ENCODE peak calls at places on chromosome 9, in four cellular contexts. Y is testis, W is IMR-90, U is fibroblast of lung. H is an unnamed sample. For H3K27me3, the result is how much of the 10 kb centered on the place peaks cover.

GRCh38 chr9:31916591-31917223 is 467.7 kb upstream of the ACO1 start:
- DNase-seq in U (no peak), Y (no peak), W (no peak), H (no peak)

GRCh38 chr9:110623462-110624025 is 44.0 kb upstream of the SVEP1 start:
- DNase-seq in Y (peak), W (peak), U (peak), H (peak)

GRCh38 chr9:34628656-34629491 is at the start of gene ARID3C:
- DNase-seq in U (no peak), Y (peak), W (no peak), H (peak)

GRCh38 chr9:112032009-112032408 is 135.4 kb downstream of the UGCG start:
- DNase-seq in U (no peak), Y (no peak), W (no peak), H (no peak)

GRCh38 chr9:109477269-109478203 is 20.6 kb downstream of the PTPN3 start:
- DNase-seq in Y (no peak), U (no peak), W (no peak), H (no peak)

GRCh38 chr9:35954942-35955546 is 2.9 kb downstream of the OR2S2 start:
- DNase-seq in U (peak), Y (peak), W (peak), H (peak)

GRCh38 chr9:137968235-137968634 is 90.7 kb downstream of the CACNA1B start:
- DNase-seq in Y (no peak), W (no peak), U (no peak), H (peak)

GRCh38 chr9:33416996-33417395 is 14.6 kb upstream of the AQP7 start:
- DNase-seq in W (no peak), U (no peak), Y (no peak), H (no peak)

GRCh38 chr9:23088932-23089364 is 642.3 kb downstream of the DMRTA1 start:
- DNase-seq in W (no peak), Y (peak), U (no peak), H (peak)

GRCh38 chr9:114250235-114250568 is 72.7 kb upstream of the ORM1 start:
- DNase-seq in U (peak), W (peak), Y (peak), H (peak)

GRCh38 chr9:114155967-114156294 is 594 bp downstream of the COL27A1 start:
- DNase-seq in U (no peak), Y (no peak), W (no peak), H (no peak)

GRCh38 chr9:90987566-90987965 is 185.9 kb downstream of the SYK start:
- DNase-seq in W (no peak), U (no peak), Y (no peak), H (no peak)

GRCh38 chr9:107635137-107635802 is 145.7 kb upstream of the KLF4 start:
- DNase-seq in U (peak), W (peak), Y (no peak), H (no peak)

GRCh38 chr9:104091708-104092107 is 2.4 kb upstream of the SMC2 start:
- DNase-seq in U (peak), W (peak), Y (peak), H (no peak)

GRCh38 chr9:111959468-111959941 is 62.9 kb downstream of the UGCG start:
- DNase-seq in W (peak), U (peak), Y (no peak), H (no peak)

GRCh38 chr9:127176631-127177030 is 54.2 kb upstream of the ANGPTL2 start:
- DNase-seq in W (no peak), Y (peak), U (no peak), H (no peak)

GRCh38 chr9:135248111-135248510 is 160.6 kb downstream of the OLFM1 start:
- DNase-seq in U (no peak), W (no peak), Y (no peak), H (no peak)

GRCh38 chr9:78397045-78397843 is 100.3 kb downstream of the PSAT1 start:
- DNase-seq in Y (no peak), W (no peak), U (peak), H (no peak)

GRCh38 chr9:3035594-3036389 is 191.9 kb upstream of the PUM3 start:
- DNase-seq in W (no peak), Y (no peak), U (no peak), H (no peak)

GRCh38 chr9:137293094-137293481 is 9.0 kb downstream of the NRARP start:
- DNase-seq in Y (no peak), U (no peak), W (no peak), H (no peak)

GRCh38 chr9:109012009-109012875 is 1.1 kb downstream of the CTNNAL1 start:
- DNase-seq in U (peak), W (peak), Y (peak), H (peak)

GRCh38 chr9:138112090-138112748 is 234.6 kb downstream of the CACNA1B start:
- DNase-seq in Y (no peak), U (no peak), W (no peak), H (no peak)

GRCh38 chr9:27367922-27368316 is 71.0 kb upstream of the EQTN start:
- DNase-seq in Y (peak), W (no peak), U (no peak), H (no peak)

GRCh38 chr9:16031486-16031885 is 478.6 kb downstream of the CCDC171 start:
- DNase-seq in Y (no peak), W (no peak), U (peak), H (no peak)

GRCh38 chr9:18888241-18888794 is 144.7 kb downstream of the SAXO1 start:
- DNase-seq in Y (no peak), U (peak), W (peak), H (no peak)

GRCh38 chr9:115422932-115423440 is 305.0 kb upstream of the TNC start:
- DNase-seq in W (no peak), U (no peak), Y (no peak), H (no peak)

GRCh38 chr9:136122425-136123383 is 4.0 kb upstream of the TMEM250 start:
- DNase-seq in U (peak), W (peak), Y (peak), H (peak)

GRCh38 chr9:38343552-38343951 is 49.0 kb upstream of the ALDH1B1 start:
- DNase-seq in W (no peak), Y (no peak), U (no peak), H (no peak)

GRCh38 chr9:69546265-69546664 is 125.9 kb downstream of the APBA1 start:
- DNase-seq in W (peak), U (peak), Y (peak), H (peak)

GRCh38 chr9:75087279-75087823 is 604 bp downstream of the NMRK1 start:
- DNase-seq in Y (peak), U (peak), W (peak), H (peak)

GRCh38 chr9:94941211-94941875 is 214.8 kb downstream of the AOPEP start:
- DNase-seq in Y (no peak), W (peak), U (peak), H (no peak)

GRCh38 chr9:96008502-96009222 is 133.2 kb downstream of the ERCC6L2 start:
- DNase-seq in U (no peak), Y (no peak), W (peak), H (no peak)

GRCh38 chr9:38620483-38621433 is at the start of gene ANKRD18A:
- DNase-seq in W (peak), Y (peak), U (peak), H (peak)

GRCh38 chr9:71706172-71706571 is 62.1 kb downstream of the CEMIP2 start:
- DNase-seq in Y (no peak), W (no peak), U (no peak), H (no peak)

GRCh38 chr9:130426883-130427282 is 17.9 kb upstream of the ASS1 start:
- DNase-seq in W (peak), Y (no peak), U (peak), H (no peak)

GRCh38 chr9:135904121-135904520 is 3.2 kb downstream of the CAMSAP1 start:
- DNase-seq in U (no peak), W (no peak), Y (no peak), H (no peak)

GRCh38 chr9:93192721-93193372 is 8.9 kb downstream of the WNK2 start:
- DNase-seq in U (no peak), Y (no peak), W (no peak), H (no peak)

GRCh38 chr9:36207016-36207415 is 16.3 kb downstream of the CLTA start:
- DNase-seq in U (peak), Y (no peak), W (peak), H (no peak)

GRCh38 chr9:93860694-93861658 is 94.2 kb downstream of the BARX1 start:
- DNase-seq in U (no peak), W (no peak), Y (no peak), H (peak)

GRCh38 chr9:121656941-121657340 is 5.5 kb downstream of the DAB2IP start:
- DNase-seq in U (no peak), Y (no peak), W (no peak), H (no peak)

GRCh38 chr9:121652037-121652837 is 803 bp downstream of the DAB2IP start:
- DNase-seq in U (peak), Y (peak), W (no peak), H (no peak)

GRCh38 chr9:121655231-121655755 is 3.9 kb downstream of the DAB2IP start:
- DNase-seq in U (no peak), W (no peak), Y (no peak), H (no peak)

GRCh38 chr9:121652838-121653231 is 1.4 kb downstream of the DAB2IP start:
- DNase-seq in W (no peak), Y (no peak), U (no peak), H (no peak)

DNA sequence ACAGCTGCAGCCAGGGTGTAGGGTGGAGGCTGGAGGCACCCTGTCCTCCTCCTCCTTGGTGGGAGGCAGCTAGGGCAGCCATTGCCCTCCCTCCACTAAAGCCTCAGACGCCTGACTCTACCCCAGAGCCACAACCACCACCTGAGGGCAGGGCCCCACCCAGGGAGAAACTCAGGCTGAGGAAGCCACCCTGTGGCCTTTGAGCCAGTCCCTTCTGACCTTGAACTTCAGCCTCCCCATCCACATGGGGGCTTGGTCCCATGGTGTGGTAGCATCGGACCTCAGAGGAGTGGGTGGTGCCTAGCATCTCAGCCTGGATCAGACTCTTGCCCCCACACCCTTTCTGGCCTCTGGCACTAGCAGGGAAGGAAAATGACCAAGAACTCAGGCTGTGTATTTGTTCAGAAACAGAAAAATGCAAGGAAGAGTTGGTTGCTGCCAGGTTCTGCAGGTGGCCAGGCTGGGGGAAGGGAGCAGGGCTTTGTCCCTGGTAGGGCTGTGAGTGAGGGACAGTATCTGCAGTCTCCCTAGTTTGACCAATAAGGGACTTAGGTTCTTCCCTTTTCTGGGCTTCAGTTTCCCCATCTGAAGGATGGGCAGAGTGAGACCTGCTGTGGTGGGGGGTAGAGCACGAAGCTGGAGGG is 3.2 kb downstream of the DAB2IP start:
- DNase-seq in Y (no peak), U (no peak), W (no peak), H (no peak)
- H3K27me3 ChIP-seq in Y (under half), U (under half), W (under half), H (under half)

GRCh38 chr9:98107926-98108325 is 11.1 kb downstream of the TRIM14 start:
- DNase-seq in Y (no peak), U (no peak), W (no peak), H (no peak)
- H3K27ac ChIP-seq in Y (no peak), U (no peak), W (no peak), H (no peak)

GRCh38 chr9:132155514-132155913 is 6.3 kb upstream of the NTNG2 start:
- DNase-seq in Y (no peak), U (no peak), W (no peak), H (no peak)

GRCh38 chr9:132160802-132161742 is 786 bp upstream of the NTNG2 start:
- DNase-seq in W (peak), Y (peak), U (peak), H (peak)

GRCh38 chr9:132156256-132156655 is 5.6 kb upstream of the NTNG2 start:
- DNase-seq in Y (no peak), W (no peak), U (no peak), H (no peak)

GRCh38 chr9:132154925-132155324 is 6.9 kb upstream of the NTNG2 start:
- DNase-seq in W (no peak), Y (no peak), U (no peak), H (no peak)

DNA sequence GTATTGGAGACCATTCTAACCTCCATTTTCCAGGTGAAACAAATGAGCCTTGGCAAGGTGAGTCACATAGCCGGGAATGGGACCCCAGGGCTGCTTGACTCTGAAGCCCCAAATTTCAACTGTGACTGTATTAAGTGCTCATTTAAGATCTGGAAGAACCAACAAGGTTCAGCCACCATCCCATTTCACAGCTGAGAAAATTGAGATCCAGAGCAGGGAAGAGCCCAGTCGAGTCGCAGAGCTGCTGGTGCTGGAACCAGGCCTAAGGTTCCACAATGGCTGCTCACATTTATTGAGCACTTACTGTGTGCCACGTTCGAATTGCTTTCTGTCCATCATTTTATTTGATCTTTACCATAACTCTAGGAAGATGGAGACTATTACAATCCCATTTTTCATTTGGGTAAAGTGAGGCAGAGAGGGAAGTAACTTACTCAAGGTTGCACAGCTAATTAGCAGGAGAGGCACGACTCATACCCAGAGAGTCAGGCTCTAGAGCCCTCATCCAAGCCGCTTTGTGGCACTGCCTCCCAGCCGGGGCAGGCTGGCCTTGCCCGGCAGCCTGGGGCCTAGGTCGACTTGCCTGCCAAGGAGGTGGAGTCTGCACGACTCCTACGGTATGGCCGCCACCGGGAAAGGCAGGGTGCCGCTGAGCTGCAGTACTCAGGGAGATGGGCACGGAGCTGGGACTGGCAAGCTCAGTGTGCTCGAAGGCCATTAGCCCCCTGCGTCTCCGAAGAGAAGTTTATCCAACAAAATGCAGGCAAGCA is 4.3 kb upstream of the NTNG2 start:
- DNase-seq in Y (no peak), U (no peak), W (no peak), H (no peak)
- H3K27me3 ChIP-seq in Y (under half), U (under half), W (half or more), H (under half)

DNA sequence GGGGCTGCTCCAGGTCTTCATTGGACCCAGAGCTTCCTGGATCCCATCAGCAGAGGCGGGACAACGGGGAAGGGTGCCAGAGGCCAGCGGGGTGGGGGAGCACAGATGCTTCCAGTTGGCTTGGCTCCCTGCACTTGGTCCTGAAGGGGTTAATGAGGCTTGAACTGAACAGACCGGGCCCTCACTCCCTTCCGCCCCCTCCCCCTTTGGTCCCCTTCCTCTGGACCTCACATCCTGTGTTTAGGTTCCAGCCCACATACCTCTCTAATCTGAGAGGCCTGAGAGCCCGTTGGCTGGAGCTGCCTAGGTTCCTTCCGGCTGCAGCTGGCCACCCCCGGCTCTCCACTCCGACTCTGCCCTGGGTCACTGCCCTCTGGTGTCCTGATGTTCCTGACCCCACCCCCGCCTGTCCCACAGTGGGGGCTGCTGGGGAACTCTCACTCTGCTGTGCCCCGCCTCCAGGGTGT is 32.3 kb downstream of the PTPA start:
- DNase-seq in W (peak), Y (peak), U (peak), H (no peak)
- H3K27ac ChIP-seq in W (peak), Y (peak), U (peak), H (no peak)

GRCh38 chr9:121239851-121240250 is 28.1 kb upstream of the GSN start:
- DNase-seq in U (no peak), Y (no peak), W (no peak), H (no peak)

GRCh38 chr9:121242219-121242954 is 25.6 kb upstream of the GSN start:
- DNase-seq in U (peak), W (peak), Y (no peak), H (no peak)

GRCh38 chr9:121242955-121243346 is 25.0 kb upstream of the GSN start:
- DNase-seq in U (no peak), Y (no peak), W (no peak), H (no peak)

GRCh38 chr9:121239071-121239470 is 28.9 kb upstream of the GSN start:
- DNase-seq in U (peak), W (peak), Y (no peak), H (no peak)

DNA sequence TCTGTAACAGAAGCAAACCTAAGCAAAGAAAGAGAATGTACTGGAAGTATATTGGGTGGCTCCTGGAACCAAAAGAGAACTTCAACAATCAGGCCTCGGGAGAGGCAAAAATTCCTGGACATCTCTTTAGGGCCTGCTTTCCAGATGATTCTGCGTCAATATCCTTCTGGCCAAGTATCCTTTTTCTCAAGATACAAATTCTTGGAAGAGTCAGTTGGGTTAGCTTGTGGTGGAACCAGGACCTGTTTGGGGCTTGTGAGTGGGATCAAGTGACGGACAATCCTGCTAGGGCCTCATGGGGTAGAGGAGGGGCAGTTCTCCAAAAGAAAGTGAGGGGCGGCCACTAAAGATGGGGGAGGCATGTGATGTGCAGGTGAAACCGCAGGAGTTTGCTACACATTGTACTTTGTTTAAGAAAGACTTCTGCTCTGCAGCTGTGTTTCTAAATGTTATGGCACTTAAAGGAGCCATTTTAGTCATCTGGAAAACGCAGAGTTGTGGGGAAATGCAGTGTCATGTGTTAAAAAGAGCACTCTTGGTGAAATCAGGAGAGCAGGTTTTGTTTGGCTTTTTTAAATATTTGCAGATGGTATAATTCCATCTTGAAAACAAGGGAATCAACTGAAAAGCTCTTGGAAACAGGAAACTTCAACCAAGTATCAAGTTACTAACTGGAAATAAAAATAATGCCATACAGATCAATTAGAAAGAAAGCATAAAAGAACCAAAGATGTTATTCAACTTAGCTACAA is 27.4 kb upstream of the GSN start:
- DNase-seq in W (peak), U (no peak), Y (no peak), H (no peak)
- H3K27me3 ChIP-seq in W (under half), U (under half), Y (under half), H (under half)

GRCh38 chr9:105297442-105298097 is 53.1 kb downstream of the SLC44A1 start:
- DNase-seq in W (no peak), U (no peak), Y (no peak), H (no peak)

GRCh38 chr9:105295151-105295550 is 50.7 kb downstream of the SLC44A1 start:
- DNase-seq in U (no peak), Y (no peak), W (no peak), H (no peak)

GRCh38 chr9:105296889-105297288 is 52.4 kb downstream of the SLC44A1 start:
- DNase-seq in Y (no peak), W (peak), U (peak), H (no peak)

GRCh38 chr9:105295986-105296385 is 51.5 kb downstream of the SLC44A1 start:
- DNase-seq in U (peak), W (no peak), Y (no peak), H (no peak)

DNA sequence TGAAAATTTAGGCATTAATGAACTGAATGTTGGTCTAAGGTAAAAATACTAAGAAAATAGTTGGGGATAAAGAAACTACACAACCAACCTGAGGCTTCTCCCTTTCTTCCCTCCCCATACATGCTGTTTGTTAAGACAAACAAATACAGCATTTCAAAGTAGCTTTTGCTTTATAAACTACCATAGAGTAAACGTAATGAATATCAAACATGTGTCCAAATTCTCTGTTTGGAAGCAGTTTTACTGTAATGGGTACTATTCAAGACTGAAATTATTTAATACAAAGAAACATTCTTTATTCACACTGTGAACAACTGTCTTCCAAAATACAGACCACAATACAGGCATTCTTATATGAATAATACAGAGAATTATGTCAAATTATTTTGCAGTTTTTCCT is 52.0 kb downstream of the SLC44A1 start:
- DNase-seq in Y (no peak), U (no peak), W (no peak), H (no peak)
- H3K27ac ChIP-seq in Y (no peak), U (peak), W (peak), H (peak)

H was measured in WERI-Rb-1.